ENCODE peak calls at places on chromosomes 1 and 21, in four cellular contexts. P is right atrium auricular region, B is H9, K is upper lobe of right lung. A is an unnamed sample.

GRCh38 chr1:226657788-226658537 is 81.1 kb downstream of the ITPKB start:
- DNase-seq in P (no peak), B (no peak), K (no peak), A (no peak)

GRCh38 chr1:68963353-68963752 is 466.5 kb upstream of the DEPDC1 start:
- DNase-seq in P (no peak), B (no peak), K (no peak), A (no peak)

GRCh38 chr1:232596666-232597303 is 33.1 kb downstream of the SIPA1L2 start:
- DNase-seq in P (no peak), B (no peak), K (no peak), A (no peak)

GRCh38 chr1:234639968-234640367 is 30.0 kb upstream of the IRF2BP2 start:
- DNase-seq in P (no peak), B (no peak), K (no peak), A (no peak)

GRCh38 chr21:36792505-36792967 is 93.6 kb downstream of the SIM2 start:
- DNase-seq in P (peak), B (no peak), K (no peak), A (no peak)

GRCh38 chr1:89980605-89981004 is 14.3 kb upstream of the ZNF326 start:
- DNase-seq in P (no peak), B (no peak), K (no peak), A (no peak)

GRCh38 chr1:205706601-205707502 is 26.5 kb upstream of the SLC45A3 start:
- DNase-seq in P (no peak), B (no peak), K (no peak), A (no peak)

GRCh38 chr1:2801535-2802291 is at the start of gene TTC34:
- DNase-seq in P (no peak), B (no peak), K (peak), A (peak)

GRCh38 chr1:58794585-58794984 is 10.7 kb upstream of the JUN start:
- DNase-seq in P (no peak), B (no peak), K (no peak), A (no peak)

GRCh38 chr21:25115021-25115420 is 492.3 kb downstream of the MRPL39 start:
- DNase-seq in P (no peak), B (no peak), K (no peak), A (no peak)

GRCh38 chr21:45533731-45534571 is 8.3 kb downstream of the SLC19A1 start:
- DNase-seq in P (no peak), B (no peak), K (peak), A (no peak)

GRCh38 chr1:105608713-105609112 is 1447.8 kb upstream of the PRMT6 start:
- DNase-seq in P (no peak), B (no peak), K (no peak), A (no peak)

GRCh38 chr1:108729481-108729880 is 16.8 kb downstream of the FNDC7 start:
- DNase-seq in P (no peak), B (no peak), K (no peak), A (no peak)

GRCh38 chr1:199545780-199546179 is 481.7 kb upstream of the NR5A2 start:
- DNase-seq in P (no peak), B (peak), K (no peak), A (no peak)

GRCh38 chr21:14356771-14357170 is 26.2 kb downstream of the HSPA13 start:
- DNase-seq in P (no peak), B (no peak), K (no peak), A (no peak)

GRCh38 chr1:28163496-28164120 is 12.9 kb downstream of the PTAFR start:
- DNase-seq in P (no peak), B (no peak), K (no peak), A (no peak)

GRCh38 chr1:110559157-110559556 is 40.2 kb upstream of the KCNA10 start:
- DNase-seq in P (no peak), B (peak), K (no peak), A (no peak)

GRCh38 chr1:235608278-235608677 is 41.3 kb downstream of the GNG4 start:
- DNase-seq in P (no peak), B (no peak), K (no peak), A (no peak)

GRCh38 chr1:226674892-226675719 is 64.0 kb downstream of the ITPKB start:
- DNase-seq in P (peak), B (no peak), K (no peak), A (no peak)

GRCh38 chr1:6007318-6008083 is 15.3 kb upstream of the NPHP4 start:
- DNase-seq in P (no peak), B (no peak), K (peak), A (no peak)

GRCh38 chr1:97986041-97987005 is 65.5 kb upstream of the DPYD start:
- DNase-seq in P (no peak), B (no peak), K (no peak), A (no peak)

GRCh38 chr1:198416276-198416675 is 124.2 kb downstream of the ATP6V1G3 start:
- DNase-seq in P (no peak), B (no peak), K (no peak), A (no peak)

GRCh38 chr1:243739335-243740003 is 110.6 kb downstream of the AKT3 start:
- DNase-seq in P (no peak), B (no peak), K (no peak), A (no peak)

GRCh38 chr1:216248628-216249027 is 174.6 kb downstream of the USH2A start:
- DNase-seq in P (no peak), B (no peak), K (no peak), A (no peak)

GRCh38 chr1:18322353-18323032 is 158.2 kb upstream of the KLHDC7A start:
- DNase-seq in P (no peak), B (peak), K (no peak), A (peak)
- TF ChIP-seq CTCF in P (no peak), B (peak), K (no peak), A (peak)

GRCh38 chr21:43825936-43826622 is 36.7 kb downstream of the RRP1 start:
- DNase-seq in P (no peak), B (peak), K (no peak), A (no peak)
- TF ChIP-seq CTCF in P (no peak), B (peak), K (no peak), A (no peak)

DNA sequence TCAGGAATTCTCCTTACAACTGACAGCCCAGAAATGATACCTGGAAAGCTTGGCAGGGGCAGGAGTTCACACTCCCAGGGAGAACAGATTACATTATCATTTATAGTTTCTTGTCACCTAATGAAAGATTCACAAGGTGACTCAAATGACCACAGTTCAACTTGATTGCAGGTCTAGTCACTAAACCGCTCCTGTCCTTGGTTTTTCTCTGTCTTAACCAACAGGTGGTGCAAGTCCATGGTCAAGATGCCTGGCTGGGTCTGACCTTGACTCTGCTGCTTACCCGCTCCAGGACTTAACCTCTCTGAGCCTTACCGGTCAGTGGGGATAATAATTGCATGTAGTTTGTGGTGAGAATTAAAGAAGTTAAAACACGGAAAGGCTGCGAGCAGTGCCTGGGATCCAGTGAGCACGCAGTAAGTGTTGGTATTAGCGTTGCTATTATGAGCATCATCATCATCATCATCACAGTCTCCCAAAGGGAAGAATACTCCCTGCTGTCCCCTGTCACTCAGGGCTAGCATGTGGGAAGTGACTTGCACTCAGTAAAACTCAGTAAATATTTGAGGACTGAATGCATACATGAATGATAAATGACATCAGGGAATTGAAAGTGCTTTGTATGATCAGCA is 125.4 kb upstream of the CD34 start:
- DNase-seq in P (no peak), B (peak), K (no peak), A (no peak)
- TF ChIP-seq CTCF in P (no peak), B (peak), K (no peak), A (no peak)

GRCh38 chr1:156616463-156616862 is 2.8 kb upstream of the HAPLN2 start:
- DNase-seq in P (no peak), B (no peak), K (no peak), A (peak)
- TF ChIP-seq CTCF in P (no peak), B (no peak), K (no peak), A (no peak)

GRCh38 chr21:17146426-17146825 is 366.4 kb upstream of the CXADR start:
- DNase-seq in P (no peak), B (no peak), K (no peak), A (no peak)
- TF ChIP-seq CTCF in P (no peak), B (peak), K (no peak), A (no peak)

GRCh38 chr1:180952657-180953013 is 39.9 kb downstream of the KIAA1614 start:
- DNase-seq in P (no peak), B (no peak), K (peak), A (no peak)

GRCh38 chr1:180954766-180955165 is 42.1 kb downstream of the KIAA1614 start:
- DNase-seq in P (no peak), B (no peak), K (peak), A (no peak)

GRCh38 chr1:180951881-180952656 is 39.4 kb downstream of the KIAA1614 start:
- DNase-seq in P (no peak), B (no peak), K (peak), A (no peak)

GRCh38 chr1:180953291-180953747 is 40.6 kb downstream of the KIAA1614 start:
- DNase-seq in P (no peak), B (no peak), K (peak), A (no peak)

GRCh38 chr1:180953791-180954721 is 41.4 kb downstream of the KIAA1614 start:
- DNase-seq in P (peak), B (no peak), K (peak), A (no peak)
- TF ChIP-seq CTCF in P (no peak), B (no peak), K (no peak), A (no peak)

DNA sequence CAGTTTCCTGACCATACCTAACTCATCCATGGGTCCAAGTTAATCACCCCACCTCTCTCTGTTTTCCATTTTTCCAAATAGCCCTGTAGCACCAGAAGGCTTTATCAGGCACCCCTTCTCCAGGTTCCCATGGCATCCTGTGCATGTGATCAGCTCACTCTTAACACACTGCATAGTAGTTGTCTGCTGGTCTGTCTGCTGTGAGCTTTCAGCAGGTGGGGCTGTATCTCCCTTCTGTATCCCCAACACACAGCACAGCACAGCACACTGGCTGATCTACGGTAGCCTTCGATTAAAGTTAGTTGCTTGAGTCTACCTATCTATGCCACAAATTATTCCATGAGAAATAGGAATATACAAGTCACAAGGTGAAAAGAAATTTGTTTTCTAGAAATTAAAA is 54.3 kb upstream of the C1orf198 start:
- DNase-seq in P (no peak), B (no peak), K (no peak), A (no peak)
- TF ChIP-seq CTCF in P (no peak), B (peak), K (no peak), A (no peak)